ENCODE peak calls at places on chromosomes 16 and 17, in five cellular contexts. W, C, K, Z and Y are unnamed samples.

GRCh38 chr17:77295410-77295809 is 154.6 kb downstream of the SEC14L1 start:
- DNase-seq in W (no peak), C (no peak), Z (no peak), K (no peak), Y (no peak)

GRCh38 chr17:5194346-5194745 is 2.7 kb upstream of the ZNF594 start:
- DNase-seq in C (peak; percentile 33), Z (no peak), W (no peak), K (no peak), Y (no peak)

GRCh38 chr16:88331989-88332920 is 50.5 kb upstream of the ZNF469 start:
- DNase-seq in Z (no peak), W (no peak), C (peak; percentile 98), K (no peak), Y (peak; percentile 82)

GRCh38 chr16:12317856-12318591 is 341.5 kb downstream of the SNX29 start:
- DNase-seq in C (no peak), K (no peak), Z (no peak), W (no peak), Y (no peak)

GRCh38 chr17:82281076-82281475 is 7.6 kb upstream of the CSNK1D start:
- DNase-seq in K (no peak), W (no peak), Z (no peak), C (no peak), Y (no peak)

GRCh38 chr17:66652840-66653507 is 181.9 kb upstream of the CACNG5 start:
- DNase-seq in K (no peak), C (no peak), W (no peak), Z (no peak), Y (no peak)

GRCh38 chr17:29412780-29413565 is 22.8 kb downstream of the TAOK1 start:
- DNase-seq in K (no peak), C (no peak), W (no peak), Z (no peak), Y (no peak)

GRCh38 chr16:15899538-15900100 is 11.2 kb upstream of the CEP20 start:
- DNase-seq in K (no peak), W (peak; percentile 7), Z (no peak), C (peak; percentile 17), Y (no peak)

GRCh38 chr17:1229354-1229890 is 40.8 kb upstream of the BHLHA9 start:
- DNase-seq in C (no peak), W (no peak), Z (no peak), K (no peak), Y (no peak)

GRCh38 chr16:13906426-13907089 is 13.4 kb upstream of the ERCC4 start:
- DNase-seq in Z (no peak), C (no peak), K (no peak), W (no peak), Y (no peak)

GRCh38 chr17:66956941-66957340 is 7.6 kb upstream of the CACNG4 start:
- DNase-seq in Z (no peak), C (no peak), W (no peak), K (no peak), Y (no peak)

GRCh38 chr17:59607061-59607460 is 12.6 kb upstream of the CLTC start:
- DNase-seq in C (no peak), Z (no peak), W (no peak), K (no peak), Y (no peak)

GRCh38 chr17:3980381-3980975 is 16.2 kb upstream of the ATP2A3 start:
- DNase-seq in W (no peak), Z (peak; percentile 78), C (no peak), K (no peak), Y (no peak)

GRCh38 chr17:74739227-74739831 is 2.3 kb downstream of the RAB37 start:
- DNase-seq in K (no peak), W (no peak), Z (no peak), C (no peak), Y (no peak)

GRCh38 chr16:82664181-82664580 is 37.4 kb downstream of the CDH13 start:
- DNase-seq in W (no peak), K (no peak), C (no peak), Z (no peak), Y (no peak)

GRCh38 chr17:68035131-68035522 is 408 bp upstream of the KPNA2 start:
- DNase-seq in W (peak; percentile 86), Z (no peak), K (peak; percentile 69), C (peak; percentile 98), Y (peak; percentile 83)

GRCh38 chr17:3827124-3827773 is 18.8 kb downstream of the NCBP3 start:
- DNase-seq in Z (peak; percentile 1), C (no peak), W (peak; percentile 43), K (peak; percentile 29), Y (no peak)

GRCh38 chr17:79036609-79037008 is 12.6 kb downstream of the C1QTNF1 start:
- DNase-seq in Z (no peak), W (no peak), K (no peak), C (peak; percentile 64), Y (no peak)

GRCh38 chr17:7043544-7044268 is at the start of gene SLC16A11:
- DNase-seq in C (no peak), Z (peak; percentile 75), K (no peak), W (no peak), Y (no peak)

GRCh38 chr17:68775338-68775737 is 174.2 kb upstream of the FAM20A start:
- DNase-seq in W (no peak), Z (no peak), C (no peak), K (no peak), Y (no peak)

GRCh38 chr16:84410361-84411138 is 42.2 kb downstream of the ATP2C2 start:
- DNase-seq in Z (no peak), C (no peak), W (no peak), K (no peak), Y (no peak)